ENCODE peak calls at places on chromosomes 16 and 17, in seven cellular contexts. W is SK-N-SH, D is HCT116, U is suprapubic skin, Y is endothelial cell of umbilical vein, G is K562, K is GM12878. E is an unnamed sample. For H3K4me1, the result is how much of the 10 kb centered on the place peaks cover.

GRCh38 chr16:53052519-53053501 is at the start of gene CHD9NB:
- DNase-seq in W (peak), D (peak), U (no peak), Y (peak), G (peak), K (no peak), E (peak)

GRCh38 chr17:29682987-29683386 is 60.3 kb upstream of the CORO6 start:
- DNase-seq in W (peak), D (no peak), U (no peak), Y (peak), G (no peak), K (no peak), E (no peak)

GRCh38 chr17:33858682-33859081 is 396.4 kb upstream of the CCL2 start:
- DNase-seq in W (no peak), D (no peak), U (no peak), Y (no peak), G (peak), K (no peak), E (no peak)

GRCh38 chr17:78142113-78142861 is 3.9 kb upstream of the C17orf99 start:
- DNase-seq in W (no peak), D (peak), U (no peak), Y (no peak), G (peak), K (no peak), E (peak)

GRCh38 chr17:61849674-61850073 is 13.7 kb downstream of the BRIP1 start:
- DNase-seq in W (no peak), D (no peak), U (no peak), Y (no peak), G (no peak), K (no peak), E (no peak)

GRCh38 chr17:49390548-49391324 is 23.9 kb downstream of the PHB1 start:
- DNase-seq in W (no peak), D (no peak), U (no peak), Y (peak), G (peak), K (no peak), E (peak)

GRCh38 chr16:50683689-50684374 is 2.7 kb upstream of the SNX20 start:
- DNase-seq in W (no peak), D (no peak), U (no peak), Y (no peak), G (no peak), K (peak), E (peak)

GRCh38 chr16:35525979-35526590 is 2066.7 kb downstream of the TP53TG3F start:
- DNase-seq in W (peak), D (no peak), U (no peak), Y (no peak), G (no peak), K (no peak), E (no peak)

GRCh38 chr16:565420-566330 is 1.1 kb upstream of the NHLRC4 start:
- DNase-seq in W (peak), D (no peak), U (no peak), Y (no peak), G (no peak), K (no peak), E (no peak)

GRCh38 chr16:12538667-12539081 is 265.0 kb downstream of the CPPED1 start:
- DNase-seq in W (peak), D (no peak), U (no peak), Y (no peak), G (no peak), K (no peak), E (no peak)

GRCh38 chr16:28623172-28623711 is 13.4 kb upstream of the SULT1A1 start:
- DNase-seq in W (no peak), D (peak), U (no peak), Y (peak), G (no peak), K (no peak), E (peak)

GRCh38 chr16:75035410-75035968 is 36.7 kb downstream of the ZNRF1 start:
- DNase-seq in W (no peak), D (no peak), U (no peak), Y (no peak), G (no peak), K (no peak), E (no peak)

GRCh38 chr16:75341934-75342811 is 90.7 kb upstream of the BCAR1 start:
- DNase-seq in W (no peak), D (no peak), U (no peak), Y (peak), G (no peak), K (no peak), E (peak)

GRCh38 chr17:57004944-57005579 is 27.1 kb downstream of the SCPEP1 start:
- DNase-seq in W (no peak), D (no peak), U (no peak), Y (no peak), G (peak), K (peak), E (peak)

GRCh38 chr16:49918257-49918656 is 62.3 kb upstream of the ZNF423 start:
- DNase-seq in W (no peak), D (no peak), U (no peak), Y (no peak), G (peak), K (no peak), E (no peak)

GRCh38 chr17:56064506-56064905 is 88.8 kb upstream of the ANKFN1 start:
- DNase-seq in W (no peak), D (no peak), U (no peak), Y (no peak), G (no peak), K (no peak), E (no peak)

GRCh38 chr16:66380421-66380820 is 13.9 kb downstream of the CDH5 start:
- DNase-seq in W (no peak), D (no peak), U (no peak), Y (no peak), G (no peak), K (no peak), E (no peak)

GRCh38 chr17:72358465-72358864 is 237.6 kb downstream of the SOX9 start:
- DNase-seq in W (no peak), D (no peak), U (no peak), Y (no peak), G (no peak), K (no peak), E (no peak)

GRCh38 chr16:17224859-17225258 is 245.9 kb downstream of the XYLT1 start:
- DNase-seq in W (no peak), D (no peak), U (no peak), Y (no peak), G (no peak), K (no peak), E (peak)

GRCh38 chr17:50052822-50053653 is 2.9 kb upstream of the ITGA3 start:
- DNase-seq in W (peak), D (no peak), U (no peak), Y (peak), G (peak), K (no peak), E (no peak)

GRCh38 chr17:71764507-71764906 is 356.3 kb upstream of the SOX9 start:
- DNase-seq in W (peak), D (peak), U (no peak), Y (no peak), G (no peak), K (no peak), E (peak)

GRCh38 chr16:22788190-22788530 is 25.8 kb upstream of the HS3ST2 start:
- DNase-seq in W (no peak), D (no peak), U (no peak), Y (no peak), G (no peak), K (no peak), E (no peak)

GRCh38 chr16:50864386-50864785 is 122.5 kb downstream of the CYLD start:
- DNase-seq in W (no peak), D (no peak), U (no peak), Y (no peak), G (no peak), K (no peak), E (no peak)

GRCh38 chr16:82481455-82481854 is 145.3 kb upstream of the CDH13 start:
- DNase-seq in W (no peak), D (no peak), U (no peak), Y (no peak), G (no peak), K (no peak), E (no peak)

GRCh38 chr16:81453091-81453728 is 8.6 kb downstream of the CMIP start:
- DNase-seq in W (no peak), D (no peak), U (no peak), Y (no peak), G (no peak), K (no peak), E (no peak)

GRCh38 chr17:57481901-57482300 is 225.6 kb downstream of the MSI2 start:
- DNase-seq in W (no peak), D (no peak), U (no peak), Y (no peak), G (peak), K (no peak), E (no peak)

GRCh38 chr17:614637-615546 is 99.7 kb downstream of the VPS53 start:
- DNase-seq in W (no peak), D (no peak), U (no peak), Y (no peak), G (no peak), K (no peak), E (no peak)

GRCh38 chr17:57561072-57561861 is 183.8 kb downstream of the CCDC182 start:
- DNase-seq in W (no peak), D (no peak), U (no peak), Y (no peak), G (no peak), K (no peak), E (no peak)

GRCh38 chr16:6645758-6646423 is 686.8 kb upstream of the RBFOX1 start:
- DNase-seq in W (no peak), D (no peak), U (no peak), Y (no peak), G (no peak), K (no peak), E (no peak)

GRCh38 chr16:29148867-29149272 is 164.0 kb downstream of the LAT start:
- DNase-seq in W (no peak), D (no peak), U (no peak), Y (no peak), G (no peak), K (no peak), E (peak)

GRCh38 chr16:6735631-6736030 is 597.0 kb upstream of the RBFOX1 start:
- DNase-seq in W (no peak), D (no peak), U (no peak), Y (no peak), G (no peak), K (no peak), E (no peak)

DNA sequence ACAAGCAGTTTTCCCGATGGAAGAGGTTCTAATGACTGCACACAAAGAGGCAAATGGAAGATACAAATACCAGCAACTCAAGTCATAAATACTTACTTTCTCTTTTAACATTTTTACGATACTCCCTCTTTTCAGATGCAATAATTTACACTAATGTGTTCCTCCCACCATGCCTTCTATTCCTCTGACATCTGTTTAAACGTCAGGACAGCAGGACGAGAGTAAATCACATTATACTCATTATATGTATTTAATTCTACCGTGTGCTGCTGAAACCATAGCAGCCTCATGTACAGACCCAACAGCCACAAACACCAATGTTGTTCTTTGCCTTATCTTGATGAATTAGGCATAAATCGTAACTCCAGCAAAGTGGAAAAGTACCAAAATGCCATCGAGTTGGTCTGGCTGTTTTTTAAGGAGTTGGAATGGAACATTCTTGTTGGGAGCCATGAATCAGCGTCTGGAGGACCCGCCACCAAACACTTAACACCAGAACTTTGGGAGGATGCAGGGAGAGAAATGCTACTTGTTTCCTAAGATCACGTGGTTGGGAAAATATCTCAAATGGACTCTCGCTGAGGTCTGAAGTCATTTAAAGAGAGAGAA is 82.9 kb upstream of the FOXF1 start:
- DNase-seq in W (no peak), D (no peak), U (no peak), Y (no peak), G (no peak), K (no peak), E (no peak)
- TF ChIP-seq POLR2AphosphoS5 in W (no peak), D (no peak), U (no peak), Y (no peak), G (no peak), K (no peak), E (peak)

GRCh38 chr16:24990803-24991202 is 24.4 kb downstream of the ARHGAP17 start:
- DNase-seq in W (no peak), D (no peak), U (no peak), Y (no peak), G (no peak), K (no peak), E (no peak)

GRCh38 chr16:24988137-24988535 is 27.0 kb downstream of the ARHGAP17 start:
- DNase-seq in W (no peak), D (no peak), U (no peak), Y (no peak), G (no peak), K (no peak), E (no peak)

GRCh38 chr16:24991349-24991748 is 23.8 kb downstream of the ARHGAP17 start:
- DNase-seq in W (no peak), D (no peak), U (no peak), Y (peak), G (no peak), K (no peak), E (no peak)

GRCh38 chr16:24988593-24989338 is 26.4 kb downstream of the ARHGAP17 start:
- DNase-seq in W (peak), D (peak), U (no peak), Y (peak), G (peak), K (no peak), E (peak)

DNA sequence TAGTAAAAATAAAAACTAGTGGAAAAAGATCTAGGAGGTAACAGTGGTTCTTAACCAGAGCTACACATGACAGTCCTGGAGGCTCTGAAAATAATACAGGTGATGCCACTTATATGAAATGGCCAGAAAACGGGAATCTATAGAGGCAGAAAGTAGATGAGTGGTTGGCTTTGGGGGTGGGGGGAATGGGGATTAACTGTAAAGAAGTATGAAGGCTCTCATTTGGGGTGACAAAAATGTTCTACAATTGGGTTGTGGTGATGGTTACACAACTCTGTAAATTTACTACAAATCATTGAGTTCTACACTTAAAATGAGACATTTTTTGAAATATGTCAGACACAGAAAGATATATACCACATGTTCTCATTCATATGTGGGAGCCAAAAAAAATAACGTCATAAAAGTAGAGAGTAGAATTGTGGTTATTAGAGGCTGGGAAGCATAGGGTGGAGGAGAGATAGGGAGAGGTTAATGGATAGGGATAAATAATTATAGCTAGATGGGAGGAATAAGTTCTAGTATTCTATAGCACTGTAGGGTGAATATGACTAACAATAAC is 25.7 kb downstream of the ARHGAP17 start:
- DNase-seq in W (no peak), D (no peak), U (no peak), Y (peak), G (no peak), K (no peak), E (no peak)
- H3K4me1 ChIP-seq in W (half or more), D (under half), U (half or more), Y (half or more), G (half or more), K (half or more), E (half or more)

GRCh38 chr17:63984651-63985386 is 12.1 kb upstream of the SCN4A start:
- DNase-seq in W (no peak), D (peak), U (no peak), Y (peak), G (peak), K (no peak), E (peak)
- TF ChIP-seq POLR2AphosphoS5 in W (no peak), D (peak), U (no peak), Y (peak), G (no peak), K (no peak), E (no peak)

DNA sequence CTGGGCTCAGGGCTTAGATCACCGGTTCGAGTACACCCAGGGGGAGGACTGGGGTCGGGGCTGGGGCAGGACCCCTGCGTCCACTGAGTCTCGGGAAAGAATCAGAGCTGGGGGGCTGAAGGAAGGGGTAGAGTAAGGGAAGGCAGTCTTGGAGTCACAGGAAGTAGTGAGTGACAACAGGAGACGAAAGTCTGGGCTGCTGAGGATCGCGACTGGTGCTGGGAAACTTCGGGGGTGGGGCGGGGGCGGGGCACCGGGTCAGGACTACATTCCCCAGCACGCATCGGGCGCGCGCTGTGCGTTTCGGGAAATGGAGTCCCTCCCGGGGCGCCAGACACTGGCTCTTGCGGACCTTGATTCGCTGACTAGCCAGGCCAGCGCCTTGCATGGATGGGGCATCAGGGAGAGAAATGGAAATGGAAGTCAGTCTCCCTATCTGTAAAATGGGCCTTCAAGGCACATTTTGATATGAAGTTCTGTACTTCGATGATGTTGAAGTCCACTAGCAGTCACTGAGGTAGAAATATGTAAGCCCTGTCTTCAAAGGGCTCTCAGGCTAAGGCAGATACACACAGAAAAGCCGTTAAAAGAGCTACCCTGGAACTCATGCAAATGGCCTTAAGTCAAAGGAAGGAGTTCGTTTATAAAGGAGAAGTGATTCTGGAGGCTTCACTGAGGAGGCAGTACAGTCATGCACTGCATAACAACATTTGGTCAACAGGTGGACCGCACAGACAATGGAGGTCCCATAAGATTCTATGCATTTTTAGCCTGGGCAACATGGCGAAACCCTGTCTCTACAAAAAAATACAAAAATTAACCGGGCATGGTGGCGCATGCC is 696 bp downstream of the CTF1 start:
- DNase-seq in W (peak), D (peak), U (peak), Y (peak), G (peak), K (no peak), E (peak)
- H3K4me1 ChIP-seq in W (under half), D (half or more), U (half or more), Y (under half), G (under half), K (under half), E (under half)

GRCh38 chr16:30377050-30377811 is 2.6 kb downstream of the MYL11 start:
- DNase-seq in W (no peak), D (no peak), U (no peak), Y (no peak), G (no peak), K (no peak), E (no peak)

GRCh38 chr16:30380072-30380471 is 2.3 kb downstream of the SEPTIN1 start:
- DNase-seq in W (no peak), D (no peak), U (no peak), Y (no peak), G (no peak), K (no peak), E (no peak)

GRCh38 chr16:30377812-30378235 is 3.2 kb downstream of the MYL11 start:
- DNase-seq in W (peak), D (peak), U (peak), Y (peak), G (peak), K (peak), E (peak)

GRCh38 chr16:30379165-30379783 is 3.1 kb downstream of the SEPTIN1 start:
- DNase-seq in W (no peak), D (no peak), U (no peak), Y (no peak), G (no peak), K (no peak), E (no peak)

GRCh38 chr16:30378236-30379164 is 3.9 kb downstream of the SEPTIN1 start:
- DNase-seq in W (peak), D (peak), U (peak), Y (peak), G (peak), K (peak), E (peak)
- TF ChIP-seq POLR2AphosphoS5 in W (peak), D (peak), U (peak), Y (no peak), G (peak), K (peak), E (peak)